ENCODE peak calls at places on chromosomes 16 and 17, in four cellular contexts. H, T, C and O are unnamed samples.

GRCh38 chr16:30472328-30472942 is at the start of gene ITGAL:
- DNase-seq in H (no peak), T (peak; percentile 51), C (peak; percentile 82), O (no peak)

GRCh38 chr17:49670641-49671040 is 7.3 kb downstream of the SPOP start:
- DNase-seq in H (no peak), T (no peak), C (no peak), O (no peak)

GRCh38 chr17:29972277-29972676 is 30.8 kb downstream of the EFCAB5 start:
- DNase-seq in H (no peak), T (no peak), C (no peak), O (no peak)

GRCh38 chr17:9644910-9645751 is at the start of gene USP43:
- DNase-seq in H (peak; percentile 73), T (no peak), C (no peak), O (peak; percentile 84)

GRCh38 chr17:39527220-39527813 is 66.0 kb downstream of the CDK12 start:
- DNase-seq in H (peak; percentile 43), T (no peak), C (no peak), O (no peak)

GRCh38 chr17:81398855-81399451 is 3.7 kb downstream of the BAHCC1 start:
- DNase-seq in H (no peak), T (no peak), C (no peak), O (no peak)

GRCh38 chr16:86252596-86252995 is 257.7 kb upstream of the FOXF1 start:
- DNase-seq in H (peak; percentile 47), T (no peak), C (no peak), O (no peak)

GRCh38 chr17:74201250-74201649 is 2.2 kb upstream of the RPL38 start:
- DNase-seq in H (no peak), T (no peak), C (no peak), O (no peak)

GRCh38 chr17:17880577-17881196 is 43.9 kb upstream of the SREBF1 start:
- DNase-seq in H (no peak), T (no peak), C (no peak), O (no peak)

GRCh38 chr17:21283482-21284318 is 811 bp upstream of the MAP2K3 start:
- DNase-seq in H (peak; percentile 46), T (peak; percentile 57), C (no peak), O (no peak)

GRCh38 chr16:9966569-9967157 is 215.6 kb downstream of the GRIN2A start:
- DNase-seq in H (peak; percentile 96), T (no peak), C (no peak), O (no peak)

GRCh38 chr17:30334421-30334820 is 564 bp upstream of the TMIGD1 start:
- DNase-seq in H (no peak), T (no peak), C (no peak), O (no peak)

GRCh38 chr17:81020443-81020766 is 14.5 kb upstream of the BAIAP2 start:
- DNase-seq in H (no peak), T (no peak), C (no peak), O (no peak)

GRCh38 chr17:38789185-38789584 is 10.2 kb downstream of the PIP4K2B start:
- DNase-seq in H (no peak), T (no peak), C (no peak), O (no peak)

GRCh38 chr17:75673487-75673886 is 6.3 kb downstream of the SAP30BP start:
- DNase-seq in H (no peak), T (no peak), C (no peak), O (no peak)

GRCh38 chr16:66569827-66570405 is 3.7 kb downstream of the CMTM1 start:
- DNase-seq in H (no peak), T (no peak), C (no peak), O (peak; percentile 38)

GRCh38 chr16:2054543-2055245 is 6.9 kb downstream of the TSC2 start:
- DNase-seq in H (no peak), T (no peak), C (no peak), O (no peak)

GRCh38 chr17:48179071-48179945 is 71.7 kb downstream of the SNX11 start:
- DNase-seq in H (no peak), T (no peak), C (no peak), O (no peak)

GRCh38 chr17:20935740-20936139 is 107.1 kb downstream of the USP22 start:
- DNase-seq in H (no peak), T (no peak), C (no peak), O (peak; percentile 22)

GRCh38 chr17:5789443-5789842 is 205.1 kb upstream of the NLRP1 start:
- DNase-seq in H (no peak), T (no peak), C (no peak), O (no peak)